ENCODE peak calls at places on chromosomes 7 and 10, in six cellular contexts. I, G, W, A, R and F are unnamed samples.

GRCh38 chr10:27448926-27449325 is 55.2 kb upstream of the RAB18 start:
- DNase-seq in I (peak), G (no peak), W (no peak), A (peak), R (peak), F (peak)

GRCh38 chr10:31752167-31752566 is 176.5 kb downstream of the ARHGAP12 start:
- DNase-seq in I (no peak), G (no peak), W (no peak), A (no peak), R (no peak), F (no peak)

GRCh38 chr7:46654546-46655443 is 733.7 kb upstream of the IGFBP3 start:
- DNase-seq in I (peak), G (no peak), W (no peak), A (no peak), R (no peak), F (no peak)

GRCh38 chr10:107653832-107654287 is 489.4 kb upstream of the SORCS1 start:
- DNase-seq in I (peak), G (no peak), W (no peak), A (no peak), R (peak), F (peak)

GRCh38 chr7:79909124-79909641 is 225.4 kb upstream of the GNAI1 start:
- DNase-seq in I (no peak), G (no peak), W (no peak), A (no peak), R (no peak), F (no peak)

GRCh38 chr7:155669717-155670505 is 25.4 kb downstream of the RBM33 start:
- DNase-seq in I (peak), G (no peak), W (peak), A (peak), R (no peak), F (no peak)

GRCh38 chr7:16914771-16915170 is 33.0 kb upstream of the AGR3 start:
- DNase-seq in I (no peak), G (no peak), W (no peak), A (no peak), R (no peak), F (peak)

GRCh38 chr7:43764807-43765491 is 6.5 kb downstream of the BLVRA start:
- DNase-seq in I (peak), G (no peak), W (no peak), A (no peak), R (peak), F (peak)

GRCh38 chr7:100736671-100737070 is 3.3 kb downstream of the ZAN start:
- DNase-seq in I (no peak), G (no peak), W (no peak), A (no peak), R (no peak), F (no peak)

GRCh38 chr7:100739934-100740333 is 6.5 kb downstream of the ZAN start:
- DNase-seq in I (no peak), G (no peak), W (no peak), A (no peak), R (no peak), F (no peak)

GRCh38 chr7:100731937-100732636 is 1.3 kb upstream of the ZAN start:
- DNase-seq in I (no peak), G (no peak), W (no peak), A (no peak), R (no peak), F (no peak)

GRCh38 chr7:100730136-100730800 is 3.1 kb upstream of the ZAN start:
- DNase-seq in I (no peak), G (no peak), W (no peak), A (no peak), R (no peak), F (no peak)

GRCh38 chr7:100735730-100736129 is 2.3 kb downstream of the ZAN start:
- DNase-seq in I (no peak), G (no peak), W (no peak), A (no peak), R (no peak), F (no peak)
- H3K14ac ChIP-seq in I (no peak), G (no peak), W (no peak), A (no peak), R (no peak), F (no peak)

DNA sequence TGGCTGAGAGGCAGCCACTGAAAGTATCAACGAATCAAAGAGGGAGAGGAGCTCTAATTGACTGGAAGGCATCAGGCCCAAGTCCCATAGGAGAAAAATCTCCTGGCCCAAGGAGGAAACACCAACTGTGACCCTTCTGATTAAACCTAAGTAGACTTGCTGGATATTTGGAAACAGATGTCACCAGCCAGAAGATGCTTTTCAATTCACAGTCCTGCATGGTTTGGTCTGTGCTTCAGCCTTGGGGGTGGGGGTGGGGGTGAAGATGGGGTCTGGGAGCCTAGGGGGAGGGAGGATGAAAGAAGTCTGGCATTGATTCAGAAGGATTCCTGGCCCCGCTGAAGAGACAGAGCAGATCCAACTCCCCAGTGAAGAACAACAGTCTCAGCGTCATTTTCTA is 623.7 kb downstream of the PARD3 start:
- DNase-seq in I (no peak), G (no peak), W (no peak), A (no peak), R (no peak), F (no peak)
- H3K14ac ChIP-seq in I (no peak), G (no peak), W (no peak), A (no peak), R (no peak), F (no peak)

GRCh38 chr10:37812290-37812689 is 45.1 kb downstream of the ZNF248 start:
- DNase-seq in I (no peak), G (no peak), W (no peak), A (no peak), R (no peak), F (no peak)

GRCh38 chr10:37816290-37816689 is 41.1 kb downstream of the ZNF248 start:
- DNase-seq in I (no peak), G (no peak), W (no peak), A (no peak), R (no peak), F (no peak)

GRCh38 chr10:37813763-37814162 is 43.6 kb downstream of the ZNF248 start:
- DNase-seq in I (no peak), G (no peak), W (no peak), A (no peak), R (no peak), F (no peak)
- H3K14ac ChIP-seq in I (no peak), G (no peak), W (no peak), A (no peak), R (no peak), F (no peak)

GRCh38 chr10:17101257-17101909 is 28.2 kb downstream of the CUBN start:
- DNase-seq in I (no peak), G (no peak), W (no peak), A (no peak), R (no peak), F (no peak)
- H3K14ac ChIP-seq in I (no peak), G (no peak), W (no peak), A (no peak), R (no peak), F (no peak)